ENCODE peak calls at places on chromosomes 2 and 18, in nine cellular contexts. One of them, this sample, is unnamed.

GRCh38 chr2:109213646-109214417 is 84.8 kb downstream of the SH3RF3 start:
- DNase-seq in RWPE2: peak
- DNase-seq in cardiac muscle cell: peak
- DNase-seq in astrocyte: peak
- DNase-seq in A673: no peak
- DNase-seq in BJ: no peak
- DNase-seq in fibroblast of lung: peak
- DNase-seq in WERI-Rb-1: no peak
- DNase-seq in epithelial cell of esophagus: peak
- DNase-seq in this sample: peak

GRCh38 chr2:28377201-28377816 is 15.3 kb upstream of the FOSL2 start:
- DNase-seq in RWPE2: no peak
- DNase-seq in cardiac muscle cell: no peak
- DNase-seq in astrocyte: no peak
- DNase-seq in A673: no peak
- DNase-seq in BJ: no peak
- DNase-seq in fibroblast of lung: no peak
- DNase-seq in WERI-Rb-1: no peak
- DNase-seq in epithelial cell of esophagus: peak
- DNase-seq in this sample: no peak

GRCh38 chr2:35822716-35823115 is 532.9 kb upstream of the CRIM1 start:
- DNase-seq in RWPE2: no peak
- DNase-seq in cardiac muscle cell: no peak
- DNase-seq in astrocyte: no peak
- DNase-seq in A673: no peak
- DNase-seq in BJ: no peak
- DNase-seq in fibroblast of lung: no peak
- DNase-seq in WERI-Rb-1: no peak
- DNase-seq in epithelial cell of esophagus: no peak
- DNase-seq in this sample: no peak

GRCh38 chr2:10524841-10525572 is 76.9 kb upstream of the ODC1 start:
- DNase-seq in RWPE2: no peak
- DNase-seq in cardiac muscle cell: no peak
- DNase-seq in astrocyte: no peak
- DNase-seq in A673: no peak
- DNase-seq in BJ: no peak
- DNase-seq in fibroblast of lung: no peak
- DNase-seq in WERI-Rb-1: peak
- DNase-seq in epithelial cell of esophagus: no peak
- DNase-seq in this sample: no peak

GRCh38 chr2:41922177-41922576 is 125.6 kb upstream of the PKDCC start:
- DNase-seq in RWPE2: no peak
- DNase-seq in cardiac muscle cell: peak
- DNase-seq in astrocyte: no peak
- DNase-seq in A673: no peak
- DNase-seq in BJ: no peak
- DNase-seq in fibroblast of lung: no peak
- DNase-seq in WERI-Rb-1: no peak
- DNase-seq in epithelial cell of esophagus: peak
- DNase-seq in this sample: no peak

GRCh38 chr18:61587865-61588264 is 254.6 kb downstream of the CDH20 start:
- DNase-seq in RWPE2: no peak
- DNase-seq in cardiac muscle cell: no peak
- DNase-seq in astrocyte: no peak
- DNase-seq in A673: no peak
- DNase-seq in BJ: no peak
- DNase-seq in fibroblast of lung: no peak
- DNase-seq in WERI-Rb-1: no peak
- DNase-seq in epithelial cell of esophagus: peak
- DNase-seq in this sample: no peak

GRCh38 chr18:32922951-32923430 is 150.2 kb upstream of the KLHL14 start:
- DNase-seq in RWPE2: no peak
- DNase-seq in cardiac muscle cell: no peak
- DNase-seq in astrocyte: peak
- DNase-seq in A673: no peak
- DNase-seq in BJ: no peak
- DNase-seq in fibroblast of lung: no peak
- DNase-seq in WERI-Rb-1: peak
- DNase-seq in epithelial cell of esophagus: no peak
- DNase-seq in this sample: no peak

GRCh38 chr18:12621737-12622306 is 36.1 kb downstream of the SPIRE1 start:
- DNase-seq in RWPE2: no peak
- DNase-seq in cardiac muscle cell: peak
- DNase-seq in astrocyte: peak
- DNase-seq in A673: peak
- DNase-seq in BJ: no peak
- DNase-seq in fibroblast of lung: peak
- DNase-seq in WERI-Rb-1: no peak
- DNase-seq in epithelial cell of esophagus: peak
- DNase-seq in this sample: no peak

GRCh38 chr2:207632575-207633492 is 7.6 kb upstream of the METTL21A start:
- DNase-seq in RWPE2: no peak
- DNase-seq in cardiac muscle cell: peak
- DNase-seq in astrocyte: peak
- DNase-seq in A673: peak
- DNase-seq in BJ: no peak
- DNase-seq in fibroblast of lung: peak
- DNase-seq in WERI-Rb-1: no peak
- DNase-seq in epithelial cell of esophagus: peak
- DNase-seq in this sample: no peak

GRCh38 chr2:229118336-229118735 is 152.8 kb downstream of the PID1 start:
- DNase-seq in RWPE2: no peak
- DNase-seq in cardiac muscle cell: peak
- DNase-seq in astrocyte: peak
- DNase-seq in A673: no peak
- DNase-seq in BJ: no peak
- DNase-seq in fibroblast of lung: no peak
- DNase-seq in WERI-Rb-1: no peak
- DNase-seq in epithelial cell of esophagus: no peak
- DNase-seq in this sample: no peak

GRCh38 chr2:41782306-41783158 is 265.3 kb upstream of the PKDCC start:
- DNase-seq in RWPE2: no peak
- DNase-seq in cardiac muscle cell: peak
- DNase-seq in astrocyte: peak
- DNase-seq in A673: peak
- DNase-seq in BJ: no peak
- DNase-seq in fibroblast of lung: peak
- DNase-seq in WERI-Rb-1: peak
- DNase-seq in epithelial cell of esophagus: peak
- DNase-seq in this sample: no peak

GRCh38 chr2:224357098-224357901 is 44.6 kb downstream of the FAM124B start:
- DNase-seq in RWPE2: no peak
- DNase-seq in cardiac muscle cell: peak
- DNase-seq in astrocyte: peak
- DNase-seq in A673: peak
- DNase-seq in BJ: no peak
- DNase-seq in fibroblast of lung: peak
- DNase-seq in WERI-Rb-1: peak
- DNase-seq in epithelial cell of esophagus: peak
- DNase-seq in this sample: no peak

GRCh38 chr2:217886720-217887309 is 116.0 kb downstream of the TNS1 start:
- DNase-seq in RWPE2: no peak
- DNase-seq in cardiac muscle cell: peak
- DNase-seq in astrocyte: peak
- DNase-seq in A673: peak
- DNase-seq in BJ: no peak
- DNase-seq in fibroblast of lung: peak
- DNase-seq in WERI-Rb-1: peak
- DNase-seq in epithelial cell of esophagus: peak
- DNase-seq in this sample: peak

GRCh38 chr2:21489050-21489449 is 365.3 kb downstream of the TDRD15 start:
- DNase-seq in RWPE2: no peak
- DNase-seq in cardiac muscle cell: no peak
- DNase-seq in astrocyte: no peak
- DNase-seq in A673: no peak
- DNase-seq in BJ: no peak
- DNase-seq in fibroblast of lung: no peak
- DNase-seq in WERI-Rb-1: no peak
- DNase-seq in epithelial cell of esophagus: no peak
- DNase-seq in this sample: no peak

DNA sequence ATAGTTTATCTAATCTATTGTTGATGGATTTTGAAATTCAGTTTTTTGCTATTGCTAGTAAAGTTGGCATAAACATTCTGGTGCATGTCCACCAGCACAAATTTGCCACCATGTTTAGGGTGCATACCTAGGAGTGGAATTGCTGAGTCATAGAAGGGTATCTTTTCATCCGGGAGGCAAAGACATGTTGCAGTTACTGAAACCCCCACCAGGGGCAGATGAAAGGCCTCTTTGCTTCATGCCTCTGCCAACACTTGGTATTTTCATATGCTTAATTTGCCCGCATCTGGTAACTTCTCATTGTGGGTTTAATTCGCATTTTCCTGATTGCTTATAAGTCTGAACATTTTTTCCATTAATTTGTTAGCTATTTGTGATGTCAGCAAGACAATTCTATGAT is 8.2 kb downstream of the DCC start:
- DNase-seq in RWPE2: no peak
- DNase-seq in cardiac muscle cell: no peak
- DNase-seq in astrocyte: no peak
- DNase-seq in A673: peak
- DNase-seq in BJ: no peak
- DNase-seq in fibroblast of lung: no peak
- DNase-seq in WERI-Rb-1: peak
- DNase-seq in epithelial cell of esophagus: peak
- DNase-seq in this sample: no peak
- TF ChIP-seq CTCF in RWPE2: peak
- TF ChIP-seq CTCF in cardiac muscle cell: no peak
- TF ChIP-seq CTCF in astrocyte: peak
- TF ChIP-seq CTCF in A673: peak
- TF ChIP-seq CTCF in BJ: peak
- TF ChIP-seq CTCF in fibroblast of lung: peak
- TF ChIP-seq CTCF in WERI-Rb-1: peak
- TF ChIP-seq CTCF in epithelial cell of esophagus: no peak
- TF ChIP-seq CTCF in this sample: no peak

DNA sequence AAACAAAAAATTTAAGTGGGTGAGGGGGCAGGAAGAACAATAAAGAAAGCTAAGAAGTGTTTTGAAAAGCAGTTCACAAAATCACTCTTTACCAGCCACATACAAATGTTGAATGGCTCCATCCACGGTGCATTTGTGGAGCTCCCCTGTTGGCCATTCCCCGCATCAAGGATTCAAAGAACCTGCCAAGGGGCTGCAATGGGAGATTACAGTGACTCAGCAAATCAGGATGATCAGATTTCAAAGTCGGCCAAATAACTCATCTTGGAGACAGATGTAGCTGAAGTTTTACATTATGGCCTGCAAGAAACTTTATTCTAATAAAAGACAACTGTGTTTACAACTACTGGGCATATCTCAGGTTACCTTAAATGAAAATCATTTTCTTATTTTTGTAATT is 26.9 kb downstream of the COL4A3 start:
- DNase-seq in RWPE2: no peak
- DNase-seq in cardiac muscle cell: peak
- DNase-seq in astrocyte: peak
- DNase-seq in A673: peak
- DNase-seq in BJ: no peak
- DNase-seq in fibroblast of lung: peak
- DNase-seq in WERI-Rb-1: peak
- DNase-seq in epithelial cell of esophagus: no peak
- DNase-seq in this sample: no peak
- TF ChIP-seq CTCF in RWPE2: no peak
- TF ChIP-seq CTCF in cardiac muscle cell: no peak
- TF ChIP-seq CTCF in astrocyte: no peak
- TF ChIP-seq CTCF in A673: no peak
- TF ChIP-seq CTCF in BJ: no peak
- TF ChIP-seq CTCF in fibroblast of lung: no peak
- TF ChIP-seq CTCF in WERI-Rb-1: no peak
- TF ChIP-seq CTCF in epithelial cell of esophagus: no peak
- TF ChIP-seq CTCF in this sample: no peak

GRCh38 chr2:176814274-176814673 is 398.3 kb upstream of the HNRNPA3 start:
- DNase-seq in RWPE2: no peak
- DNase-seq in cardiac muscle cell: no peak
- DNase-seq in astrocyte: no peak
- DNase-seq in A673: no peak
- DNase-seq in BJ: no peak
- DNase-seq in fibroblast of lung: no peak
- DNase-seq in WERI-Rb-1: no peak
- DNase-seq in epithelial cell of esophagus: peak
- DNase-seq in this sample: no peak

GRCh38 chr2:176818653-176819052 is 393.9 kb upstream of the HNRNPA3 start:
- DNase-seq in RWPE2: no peak
- DNase-seq in cardiac muscle cell: no peak
- DNase-seq in astrocyte: no peak
- DNase-seq in A673: peak
- DNase-seq in BJ: no peak
- DNase-seq in fibroblast of lung: no peak
- DNase-seq in WERI-Rb-1: no peak
- DNase-seq in epithelial cell of esophagus: no peak
- DNase-seq in this sample: no peak

GRCh38 chr2:176813526-176814179 is 398.9 kb upstream of the HNRNPA3 start:
- DNase-seq in RWPE2: no peak
- DNase-seq in cardiac muscle cell: no peak
- DNase-seq in astrocyte: no peak
- DNase-seq in A673: peak
- DNase-seq in BJ: no peak
- DNase-seq in fibroblast of lung: no peak
- DNase-seq in WERI-Rb-1: no peak
- DNase-seq in epithelial cell of esophagus: no peak
- DNase-seq in this sample: no peak

GRCh38 chr2:176814740-176815367 is 397.7 kb upstream of the HNRNPA3 start:
- DNase-seq in RWPE2: no peak
- DNase-seq in cardiac muscle cell: peak
- DNase-seq in astrocyte: peak
- DNase-seq in A673: peak
- DNase-seq in BJ: peak
- DNase-seq in fibroblast of lung: peak
- DNase-seq in WERI-Rb-1: no peak
- DNase-seq in epithelial cell of esophagus: peak
- DNase-seq in this sample: no peak

DNA sequence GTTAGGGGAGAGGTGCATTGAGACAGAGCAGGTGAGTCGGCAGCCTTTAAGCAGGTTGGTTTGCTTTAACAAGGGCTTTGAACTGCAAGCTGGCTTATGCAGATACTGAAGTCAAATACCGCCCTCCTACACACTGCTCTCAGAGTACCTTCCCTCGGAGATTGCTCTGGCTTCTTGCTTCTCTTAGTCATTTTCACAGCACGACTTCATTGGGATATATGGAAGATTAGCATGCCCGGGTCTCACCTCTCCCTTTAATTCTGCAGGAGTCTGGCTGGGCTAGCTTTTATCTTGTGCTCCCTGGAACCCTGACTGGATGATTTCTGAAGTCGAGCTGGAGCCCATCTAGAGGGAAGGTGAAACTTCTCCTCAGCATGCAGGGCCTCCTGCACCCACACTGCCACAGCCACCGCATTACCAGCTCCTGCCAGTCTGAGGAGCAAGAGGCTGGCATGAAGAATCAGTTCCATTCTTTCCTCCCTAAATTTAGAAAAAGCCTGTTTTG is 395.5 kb upstream of the HNRNPA3 start:
- DNase-seq in RWPE2: no peak
- DNase-seq in cardiac muscle cell: no peak
- DNase-seq in astrocyte: no peak
- DNase-seq in A673: peak
- DNase-seq in BJ: no peak
- DNase-seq in fibroblast of lung: no peak
- DNase-seq in WERI-Rb-1: peak
- DNase-seq in epithelial cell of esophagus: no peak
- DNase-seq in this sample: no peak
- TF ChIP-seq CTCF in RWPE2: no peak
- TF ChIP-seq CTCF in cardiac muscle cell: no peak
- TF ChIP-seq CTCF in astrocyte: no peak
- TF ChIP-seq CTCF in A673: peak
- TF ChIP-seq CTCF in BJ: no peak
- TF ChIP-seq CTCF in fibroblast of lung: no peak
- TF ChIP-seq CTCF in WERI-Rb-1: peak
- TF ChIP-seq CTCF in epithelial cell of esophagus: peak
- TF ChIP-seq CTCF in this sample: no peak

GRCh38 chr18:23963443-23964185 is 50.9 kb upstream of the TTC39C start:
- DNase-seq in RWPE2: no peak
- DNase-seq in cardiac muscle cell: peak
- DNase-seq in astrocyte: no peak
- DNase-seq in A673: no peak
- DNase-seq in BJ: no peak
- DNase-seq in fibroblast of lung: peak
- DNase-seq in WERI-Rb-1: no peak
- DNase-seq in epithelial cell of esophagus: peak
- DNase-seq in this sample: no peak
- TF ChIP-seq CTCF in RWPE2: peak
- TF ChIP-seq CTCF in cardiac muscle cell: no peak
- TF ChIP-seq CTCF in astrocyte: no peak
- TF ChIP-seq CTCF in A673: no peak
- TF ChIP-seq CTCF in BJ: no peak
- TF ChIP-seq CTCF in fibroblast of lung: no peak
- TF ChIP-seq CTCF in WERI-Rb-1: peak
- TF ChIP-seq CTCF in epithelial cell of esophagus: no peak
- TF ChIP-seq CTCF in this sample: no peak

This sample was measured in natural killer cell.